ENCODE peak calls at places on chromosome 21, in four cellular contexts. K is GM23338, P is NCI-H510A treated with DMSO at 0.1 percent for 48 hours, G is HT-29. I is an unnamed sample.

GRCh38 chr21:22710725-22711124 is 1712.5 kb downstream of the NCAM2 start:
- DNase-seq in K (no peak), P (no peak), G (no peak), I (no peak)

GRCh38 chr21:32386195-32386870 is 6.5 kb downstream of the URB1 start:
- DNase-seq in G (no peak), K (no peak), P (no peak), I (no peak)

GRCh38 chr21:29441651-29442050 is 142.9 kb downstream of the BACH1 start:
- DNase-seq in K (no peak), P (no peak), G (no peak), I (no peak)

GRCh38 chr21:45415943-45416611 is 11.1 kb downstream of the COL18A1 start:
- DNase-seq in K (no peak), P (no peak), G (no peak), I (no peak)

GRCh38 chr21:37374026-37374425 is 7.5 kb downstream of the DYRK1A start:
- DNase-seq in P (no peak), K (no peak), G (no peak), I (no peak)

GRCh38 chr21:41141031-41141457 is 26.9 kb upstream of the BACE2 start:
- DNase-seq in G (no peak), P (no peak), K (no peak), I (no peak)

GRCh38 chr21:41366522-41367151 is 4.8 kb downstream of the MX2 start:
- DNase-seq in K (no peak), G (peak), P (peak), I (peak)

GRCh38 chr21:42515708-42516502 is 2.3 kb downstream of the SLC37A1 start:
- DNase-seq in G (peak), K (peak), P (peak), I (no peak)

GRCh38 chr21:42496839-42497202 is 797 bp upstream of the RSPH1 start:
- DNase-seq in K (peak), P (no peak), G (peak), I (no peak)